ENCODE peak calls at places on chromosomes 12 and 14, in ten cellular contexts. Y, C, I, V, Z, M, Q, W, G and E are unnamed samples.

GRCh38 chr14:32576088-32576795 is 247.1 kb downstream of the AKAP6 start:
- DNase-seq in V (peak; percentile 33), M (no peak), I (no peak), Q (no peak), G (peak; percentile 69), C (peak; percentile 64), Y (peak; percentile 57), W (peak; percentile 37), Z (peak; percentile 83), E (peak; percentile 6)

GRCh38 chr14:80585506-80585835 is 356.1 kb downstream of the CEP128 start:
- DNase-seq in C (no peak), V (no peak), I (no peak), M (no peak), Q (no peak), W (no peak), Y (no peak), Z (no peak), G (no peak), E (no peak)

GRCh38 chr14:93133476-93133875 is 17.8 kb upstream of the ITPK1 start:
- DNase-seq in C (no peak), Q (no peak), W (no peak), I (no peak), Z (peak; percentile 62), Y (no peak), M (no peak), V (no peak), G (no peak), E (no peak)

GRCh38 chr12:58765653-58766554 is 154.4 kb downstream of the LRIG3 start:
- DNase-seq in Y (no peak), Z (peak; percentile 70), Q (no peak), M (no peak), V (no peak), C (no peak), G (no peak), W (no peak), I (no peak), E (no peak)

GRCh38 chr12:100668939-100669536 is 95.6 kb downstream of the GAS2L3 start:
- DNase-seq in Z (peak; percentile 86), V (peak; percentile 70), I (peak; percentile 79), M (peak; percentile 21), Q (peak; percentile 65), W (peak; percentile 50), C (peak; percentile 68), G (peak; percentile 89), Y (peak; percentile 71), E (peak; percentile 17)

GRCh38 chr12:66035289-66035961 is 95.1 kb downstream of the LLPH start:
- DNase-seq in Y (peak; percentile 71), C (no peak), G (peak; percentile 27), I (no peak), Z (peak; percentile 45), W (no peak), V (no peak), Q (no peak), M (no peak), E (no peak)

GRCh38 chr12:32443491-32443890 is 44.1 kb downstream of the FGD4 start:
- DNase-seq in I (no peak), Z (no peak), C (no peak), V (no peak), M (no peak), Y (no peak), Q (no peak), G (no peak), W (no peak), E (no peak)

GRCh38 chr12:57175428-57176138 is 28.2 kb upstream of the LRP1-AS start:
- DNase-seq in Z (peak; percentile 70), Y (peak; percentile 24), G (peak; percentile 85), I (peak; percentile 82), V (peak; percentile 14), W (peak; percentile 89), M (peak; percentile 89), Q (peak; percentile 90), C (peak; percentile 84), E (no peak)

GRCh38 chr12:3718100-3718499 is 34.8 kb downstream of the CRACR2A start:
- DNase-seq in Q (no peak), M (no peak), I (peak; percentile 83), W (no peak), Y (no peak), G (no peak), V (no peak), Z (no peak), C (no peak), E (no peak)

GRCh38 chr14:74952697-74953484 is 2.5 kb downstream of the PGF start:
- DNase-seq in M (no peak), Y (no peak), W (no peak), G (no peak), Z (peak; percentile 12), I (no peak), Q (no peak), V (no peak), C (no peak), E (no peak)

GRCh38 chr12:4107436-4107878 is 166.1 kb upstream of the CCND2 start:
- DNase-seq in V (peak; percentile 94), Z (peak; percentile 68), Q (no peak), G (peak; percentile 73), Y (peak; percentile 50), C (no peak), I (no peak), W (peak; percentile 48), M (no peak), E (peak; percentile 55)

GRCh38 chr14:106390947-106391346 is 864.6 kb downstream of the TMEM121 start:
- DNase-seq in V (no peak), W (no peak), Q (no peak), Z (no peak), G (no peak), Y (no peak), M (no peak), C (no peak), I (no peak), E (no peak)
- H3K9me3 ChIP-seq in V (no peaks in the 10 kb centered on the region), W (no peaks in the 10 kb centered on the region), Q (no peaks in the 10 kb centered on the region), Z (no peaks in the 10 kb centered on the region), G (peaks cover 49% of the 10 kb centered on the region), Y (peaks cover 7% of the 10 kb centered on the region), M (no peaks in the 10 kb centered on the region), C (no peaks in the 10 kb centered on the region), I (no peaks in the 10 kb centered on the region), E (no peaks in the 10 kb centered on the region)

GRCh38 chr12:34406996-34407300 is 384.7 kb downstream of the ALG10 start:
- DNase-seq in Q (peak; percentile 10), M (peak; percentile 3), I (peak; percentile 5), Y (no peak), Z (no peak), W (no peak), G (no peak), V (no peak), C (no peak), E (no peak)
- H3K9me3 ChIP-seq in Q (peaks cover 29% of the 10 kb centered on the region), M (peaks cover 99% of the 10 kb centered on the region), I (peaks cover 61% of the 10 kb centered on the region), Y (peaks cover 3% of the 10 kb centered on the region), Z (peaks cover 20% of the 10 kb centered on the region), W (peaks cover 87% of the 10 kb centered on the region), G (peaks cover 35% of the 10 kb centered on the region), V (no peaks in the 10 kb centered on the region), C (peaks cover 7% of the 10 kb centered on the region), E (peaks cover 4% of the 10 kb centered on the region)

GRCh38 chr12:14473707-14474287 is 93.9 kb downstream of the PLBD1 start:
- DNase-seq in W (no peak), I (no peak), G (peak; percentile 15), Q (no peak), C (no peak), Y (no peak), M (no peak), Z (peak; percentile 8), V (peak; percentile 10), E (no peak)

DNA sequence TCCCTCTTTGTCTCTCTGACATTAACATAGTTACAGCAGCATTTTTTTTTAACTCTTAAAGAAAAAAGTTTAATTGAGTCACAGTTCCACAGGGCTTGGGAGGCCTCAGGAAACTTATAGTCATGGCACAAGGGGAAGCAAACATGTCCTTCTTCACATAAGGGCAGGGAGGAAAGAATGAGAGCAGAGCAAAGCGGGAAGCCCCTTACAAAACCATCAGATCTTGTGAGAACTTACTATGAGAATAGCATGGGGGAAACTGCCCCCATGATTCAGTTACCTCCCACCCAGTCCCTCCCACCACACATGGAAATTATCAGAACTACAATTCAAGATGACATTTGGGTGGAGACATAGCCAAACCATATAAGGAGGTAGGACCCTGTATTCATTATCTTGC is 96.2 kb downstream of the PLBD1 start:
- DNase-seq in Q (no peak), W (no peak), V (no peak), Z (no peak), Y (no peak), I (no peak), M (no peak), C (no peak), G (no peak), E (no peak)
- H3K9me3 ChIP-seq in Q (peaks cover 41% of the 10 kb centered on the region), W (peaks cover 26% of the 10 kb centered on the region), V (no peaks in the 10 kb centered on the region), Z (peaks cover 36% of the 10 kb centered on the region), Y (peaks cover 5% of the 10 kb centered on the region), I (peaks cover 49% of the 10 kb centered on the region), M (peaks cover 61% of the 10 kb centered on the region), C (peaks cover 26% of the 10 kb centered on the region), G (peaks cover 14% of the 10 kb centered on the region), E (peaks cover 21% of the 10 kb centered on the region)

DNA sequence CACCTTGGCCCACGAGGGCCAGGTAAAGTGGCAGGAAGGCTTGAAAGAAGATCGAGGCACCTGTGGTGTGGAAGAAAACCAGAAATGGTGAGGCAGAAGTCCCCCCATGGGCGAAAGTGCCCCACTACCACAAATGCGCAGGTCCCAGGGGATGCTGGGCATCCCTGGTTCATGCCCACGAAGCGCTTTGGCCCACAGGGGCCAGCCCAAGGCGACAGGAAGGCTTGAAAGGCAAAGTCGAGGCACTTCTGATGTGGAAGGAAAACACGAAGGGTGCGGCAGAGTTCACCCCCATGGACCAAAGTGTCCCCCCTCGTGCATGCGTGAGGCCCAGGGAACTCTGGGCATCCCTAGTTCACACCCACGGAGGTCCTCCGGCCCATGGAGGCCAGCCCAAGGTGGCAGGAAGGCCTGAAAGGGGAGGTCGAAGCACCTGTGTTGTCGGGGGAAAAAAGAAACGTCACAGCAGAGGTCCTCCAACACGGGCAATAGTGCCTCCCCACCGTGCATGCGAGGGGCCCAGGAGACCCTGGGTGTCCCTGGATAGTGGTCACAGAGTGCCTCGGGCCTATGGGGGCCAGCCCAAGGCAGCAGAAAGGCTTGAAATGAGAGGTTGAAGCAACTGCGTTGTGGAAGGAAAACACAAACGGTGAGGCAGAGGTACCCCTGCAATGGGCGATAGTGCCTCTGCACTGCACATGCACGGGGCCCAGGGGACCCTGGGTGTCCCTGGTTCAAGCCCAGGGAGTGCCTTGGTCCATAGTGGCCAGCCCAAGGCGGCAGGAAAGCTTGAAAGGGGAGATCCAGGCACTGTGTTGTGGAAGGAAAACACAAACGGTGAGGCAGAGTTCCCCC is 373.9 kb downstream of the ALG10 start:
- DNase-seq in Q (peak; percentile 32), Y (no peak), I (peak; percentile 20), W (peak; percentile 16), M (peak; percentile 9), Z (no peak), C (peak; percentile 46), G (no peak), V (no peak), E (peak; percentile 4)
- H3K9me3 ChIP-seq in Q (no peaks in the 10 kb centered on the region), Y (peaks cover 2% of the 10 kb centered on the region), I (peaks cover 13% of the 10 kb centered on the region), W (peaks cover 63% of the 10 kb centered on the region), M (peaks cover 100% of the 10 kb centered on the region), Z (no peaks in the 10 kb centered on the region), C (no peaks in the 10 kb centered on the region), G (no peaks in the 10 kb centered on the region), V (no peaks in the 10 kb centered on the region), E (no peaks in the 10 kb centered on the region)